ENCODE peak calls at places on chromosome 4, in nine cellular contexts. One of them, this sample, is unnamed.

GRCh38 chr4:113293673-113294072 is 244.2 kb downstream of the ANK2 start:
- DNase-seq in MCF 10A: no peak
- DNase-seq in Peyer's patch: no peak
- DNase-seq in heart right ventricle: no peak
- DNase-seq in endothelial cell: no peak
- DNase-seq in colonic mucosa: no peak
- DNase-seq in BJ: no peak
- DNase-seq in lower leg skin: no peak
- DNase-seq in hepatocyte: no peak
- DNase-seq in this sample: no peak

GRCh38 chr4:98609946-98610345 is 48.5 kb downstream of the TSPAN5 start:
- DNase-seq in lower leg skin: no peak
- DNase-seq in endothelial cell: no peak
- DNase-seq in Peyer's patch: no peak
- DNase-seq in BJ: no peak
- DNase-seq in colonic mucosa: no peak
- DNase-seq in MCF 10A: no peak
- DNase-seq in heart right ventricle: no peak
- DNase-seq in hepatocyte: no peak
- DNase-seq in this sample: no peak

GRCh38 chr4:149441338-149441737 is 374.3 kb downstream of the IQCM start:
- DNase-seq in BJ: peak
- DNase-seq in colonic mucosa: no peak
- DNase-seq in Peyer's patch: no peak
- DNase-seq in lower leg skin: no peak
- DNase-seq in MCF 10A: peak
- DNase-seq in heart right ventricle: no peak
- DNase-seq in endothelial cell: no peak
- DNase-seq in hepatocyte: no peak
- DNase-seq in this sample: no peak

GRCh38 chr4:26342328-26343040 is 21.7 kb downstream of the RBPJ start:
- DNase-seq in BJ: no peak
- DNase-seq in colonic mucosa: no peak
- DNase-seq in MCF 10A: peak
- DNase-seq in heart right ventricle: no peak
- DNase-seq in Peyer's patch: no peak
- DNase-seq in lower leg skin: no peak
- DNase-seq in endothelial cell: no peak
- DNase-seq in hepatocyte: peak
- DNase-seq in this sample: no peak

GRCh38 chr4:32147446-32148064 is 1427.4 kb downstream of the PCDH7 start:
- DNase-seq in MCF 10A: no peak
- DNase-seq in Peyer's patch: no peak
- DNase-seq in hepatocyte: no peak
- DNase-seq in endothelial cell: no peak
- DNase-seq in heart right ventricle: no peak
- DNase-seq in BJ: no peak
- DNase-seq in lower leg skin: no peak
- DNase-seq in colonic mucosa: no peak
- DNase-seq in this sample: no peak

GRCh38 chr4:44914223-44914622 is 187.9 kb upstream of the GNPDA2 start:
- DNase-seq in colonic mucosa: no peak
- DNase-seq in lower leg skin: no peak
- DNase-seq in hepatocyte: no peak
- DNase-seq in endothelial cell: no peak
- DNase-seq in MCF 10A: no peak
- DNase-seq in Peyer's patch: no peak
- DNase-seq in BJ: no peak
- DNase-seq in heart right ventricle: no peak
- DNase-seq in this sample: no peak

GRCh38 chr4:36064147-36064546 is 180.2 kb downstream of the ARAP2 start:
- DNase-seq in heart right ventricle: no peak
- DNase-seq in lower leg skin: no peak
- DNase-seq in endothelial cell: no peak
- DNase-seq in hepatocyte: no peak
- DNase-seq in MCF 10A: peak
- DNase-seq in Peyer's patch: no peak
- DNase-seq in colonic mucosa: no peak
- DNase-seq in BJ: no peak
- DNase-seq in this sample: no peak

GRCh38 chr4:37279894-37280592 is 35.5 kb downstream of the NWD2 start:
- DNase-seq in lower leg skin: no peak
- DNase-seq in hepatocyte: no peak
- DNase-seq in heart right ventricle: no peak
- DNase-seq in endothelial cell: no peak
- DNase-seq in MCF 10A: peak
- DNase-seq in Peyer's patch: no peak
- DNase-seq in colonic mucosa: no peak
- DNase-seq in BJ: no peak
- DNase-seq in this sample: no peak

GRCh38 chr4:163697121-163697520 is 202.6 kb downstream of the TMA16 start:
- DNase-seq in BJ: no peak
- DNase-seq in hepatocyte: no peak
- DNase-seq in MCF 10A: peak
- DNase-seq in colonic mucosa: no peak
- DNase-seq in heart right ventricle: no peak
- DNase-seq in lower leg skin: no peak
- DNase-seq in Peyer's patch: no peak
- DNase-seq in endothelial cell: no peak
- DNase-seq in this sample: no peak

GRCh38 chr4:13627185-13627605 is 330 bp downstream of the BOD1L1 start:
- DNase-seq in endothelial cell: no peak
- DNase-seq in hepatocyte: no peak
- DNase-seq in lower leg skin: no peak
- DNase-seq in Peyer's patch: no peak
- DNase-seq in MCF 10A: no peak
- DNase-seq in colonic mucosa: peak
- DNase-seq in BJ: no peak
- DNase-seq in heart right ventricle: no peak
- DNase-seq in this sample: peak

GRCh38 chr4:91502365-91502764 is 801.4 kb upstream of the GRID2 start:
- DNase-seq in heart right ventricle: no peak
- DNase-seq in colonic mucosa: no peak
- DNase-seq in hepatocyte: peak
- DNase-seq in BJ: no peak
- DNase-seq in Peyer's patch: no peak
- DNase-seq in endothelial cell: peak
- DNase-seq in lower leg skin: no peak
- DNase-seq in MCF 10A: peak
- DNase-seq in this sample: no peak

GRCh38 chr4:69060651-69061308 is 35.5 kb upstream of the UGT2B7 start:
- DNase-seq in lower leg skin: no peak
- DNase-seq in BJ: no peak
- DNase-seq in endothelial cell: no peak
- DNase-seq in colonic mucosa: no peak
- DNase-seq in Peyer's patch: no peak
- DNase-seq in MCF 10A: peak
- DNase-seq in hepatocyte: no peak
- DNase-seq in heart right ventricle: no peak
- DNase-seq in this sample: no peak
- TF ChIP-seq CTCF in lower leg skin: no peak
- TF ChIP-seq CTCF in BJ: no peak
- TF ChIP-seq CTCF in endothelial cell: no peak
- TF ChIP-seq CTCF in colonic mucosa: no peak
- TF ChIP-seq CTCF in Peyer's patch: no peak
- TF ChIP-seq CTCF in MCF 10A: no peak
- TF ChIP-seq CTCF in hepatocyte: peak
- TF ChIP-seq CTCF in heart right ventricle: no peak
- TF ChIP-seq CTCF in this sample: no peak

GRCh38 chr4:69896530-69897116 is 34.2 kb upstream of the CSN1S1 start:
- DNase-seq in hepatocyte: no peak
- DNase-seq in endothelial cell: no peak
- DNase-seq in BJ: no peak
- DNase-seq in colonic mucosa: no peak
- DNase-seq in heart right ventricle: no peak
- DNase-seq in lower leg skin: no peak
- DNase-seq in MCF 10A: peak
- DNase-seq in Peyer's patch: no peak
- DNase-seq in this sample: no peak
- TF ChIP-seq CTCF in hepatocyte: peak
- TF ChIP-seq CTCF in endothelial cell: peak
- TF ChIP-seq CTCF in BJ: peak
- TF ChIP-seq CTCF in colonic mucosa: peak
- TF ChIP-seq CTCF in heart right ventricle: no peak
- TF ChIP-seq CTCF in lower leg skin: no peak
- TF ChIP-seq CTCF in MCF 10A: peak
- TF ChIP-seq CTCF in Peyer's patch: peak
- TF ChIP-seq CTCF in this sample: peak

GRCh38 chr4:153645183-153645582 is 38.9 kb upstream of the TLR2 start:
- DNase-seq in endothelial cell: no peak
- DNase-seq in hepatocyte: no peak
- DNase-seq in Peyer's patch: no peak
- DNase-seq in lower leg skin: no peak
- DNase-seq in BJ: no peak
- DNase-seq in heart right ventricle: no peak
- DNase-seq in MCF 10A: peak
- DNase-seq in colonic mucosa: no peak
- DNase-seq in this sample: no peak
- TF ChIP-seq CTCF in endothelial cell: peak
- TF ChIP-seq CTCF in hepatocyte: no peak
- TF ChIP-seq CTCF in Peyer's patch: no peak
- TF ChIP-seq CTCF in lower leg skin: no peak
- TF ChIP-seq CTCF in BJ: no peak
- TF ChIP-seq CTCF in heart right ventricle: no peak
- TF ChIP-seq CTCF in MCF 10A: peak
- TF ChIP-seq CTCF in colonic mucosa: peak
- TF ChIP-seq CTCF in this sample: no peak

GRCh38 chr4:41957634-41958033 is 22.4 kb downstream of the TMEM33 start:
- DNase-seq in heart right ventricle: no peak
- DNase-seq in BJ: no peak
- DNase-seq in lower leg skin: no peak
- DNase-seq in endothelial cell: no peak
- DNase-seq in MCF 10A: peak
- DNase-seq in colonic mucosa: no peak
- DNase-seq in hepatocyte: peak
- DNase-seq in Peyer's patch: no peak
- DNase-seq in this sample: no peak
- TF ChIP-seq CTCF in heart right ventricle: peak
- TF ChIP-seq CTCF in BJ: peak
- TF ChIP-seq CTCF in lower leg skin: no peak
- TF ChIP-seq CTCF in endothelial cell: peak
- TF ChIP-seq CTCF in MCF 10A: peak
- TF ChIP-seq CTCF in colonic mucosa: no peak
- TF ChIP-seq CTCF in hepatocyte: peak
- TF ChIP-seq CTCF in Peyer's patch: peak
- TF ChIP-seq CTCF in this sample: no peak